ENCODE peak calls at places on chromosomes 1 and 21, in five cellular contexts. Y is stimulated activated CD4-positive, alpha-beta T cell treated with anti-CD3 and anti-CD28 coated beads, Interleukin-4, amount 100 ng/mL, for 1 hour; G is hepatocyte; X is A549; S is CD8-positive, alpha-beta memory T cell. V is an unnamed sample.

GRCh38 chr21:14097881-14098499 is 112.8 kb downstream of the LIPI start:
- DNase-seq in Y (no peak), S (no peak), X (no peak), G (no peak), V (no peak)

GRCh38 chr1:157154940-157155514 is 16.8 kb upstream of the ETV3 start:
- DNase-seq in X (no peak), Y (no peak), S (no peak), G (peak), V (peak)

GRCh38 chr1:180953291-180953747 is 40.6 kb downstream of the KIAA1614 start:
- DNase-seq in G (no peak), S (peak), X (no peak), Y (no peak), V (peak)

GRCh38 chr1:71046891-71047634 is 553 bp downstream of the PTGER3 start:
- DNase-seq in S (peak), Y (peak), X (no peak), G (peak), V (peak)

GRCh38 chr21:41204736-41205135 is 36.8 kb downstream of the BACE2 start:
- DNase-seq in G (no peak), Y (no peak), S (no peak), X (no peak), V (no peak)

GRCh38 chr1:31830065-31830464 is 14.2 kb upstream of the SPOCD1 start:
- DNase-seq in S (no peak), X (no peak), Y (no peak), G (no peak), V (no peak)

GRCh38 chr1:3063379-3064295 is 5.4 kb upstream of the PRDM16 start:
- DNase-seq in X (no peak), Y (no peak), G (no peak), S (no peak), V (no peak)

GRCh38 chr1:201882665-201883132 is 6.0 kb upstream of the SHISA4 start:
- DNase-seq in S (no peak), G (no peak), X (no peak), Y (no peak), V (peak)

GRCh38 chr21:34781508-34781907 is 112.7 kb downstream of the CLIC6 start:
- DNase-seq in G (no peak), X (no peak), Y (no peak), S (no peak), V (no peak)

GRCh38 chr1:86377341-86377740 is 18.8 kb downstream of the ODF2L start:
- DNase-seq in X (no peak), S (no peak), Y (no peak), G (no peak), V (no peak)

GRCh38 chr1:22547186-22547817 is 16.0 kb upstream of the EPHA8 start:
- DNase-seq in S (no peak), G (no peak), X (no peak), Y (no peak), V (no peak)

GRCh38 chr1:68346192-68346808 is 103.5 kb downstream of the RPE65 start:
- DNase-seq in X (peak), G (peak), Y (no peak), S (no peak), V (no peak)

GRCh38 chr1:58785424-58786058 is 1.7 kb upstream of the JUN start:
- DNase-seq in Y (peak), S (peak), G (peak), X (peak), V (peak)

GRCh38 chr1:85118751-85119150 is 70.5 kb upstream of the MCOLN3 start:
- DNase-seq in S (no peak), Y (no peak), G (no peak), X (no peak), V (peak)

GRCh38 chr1:181151378-181152326 is 63.2 kb downstream of the IER5 start:
- DNase-seq in Y (no peak), G (no peak), X (no peak), S (no peak), V (no peak)

GRCh38 chr1:77245724-77246294 is 26.6 kb upstream of the PIGK start:
- DNase-seq in S (no peak), G (no peak), Y (no peak), X (no peak), V (no peak)

GRCh38 chr1:1426961-1427934 is 6.2 kb upstream of the ANKRD65 start:
- DNase-seq in S (no peak), X (no peak), Y (no peak), G (peak), V (no peak)

GRCh38 chr1:3471356-3472087 is 17.1 kb downstream of the ARHGEF16 start:
- DNase-seq in X (peak), G (peak), Y (no peak), S (no peak), V (peak)